ENCODE peak calls at places on chromosome 4, in ten cellular contexts. Z is CD4-positive, alpha-beta T cell; N is H7; V is adipocyte; K is CD8-positive, alpha-beta T cell; Y is cardiac muscle cell; G is CD4-positive, CD25-positive, alpha-beta regulatory T cell; F is prostate gland; I is tibial artery; X is ovary. Q is an unnamed sample.

GRCh38 chr4:1862055-1862911 is 6.3 kb upstream of the LETM1 start:
- DNase-seq in Z (no peak), N (peak; percentile 85), V (no peak), K (peak; percentile 16), Y (no peak), G (no peak), F (no peak), I (no peak), X (no peak), Q (no peak)

GRCh38 chr4:176539785-176540175 is 220.0 kb downstream of the SPCS3 start:
- DNase-seq in Z (no peak), N (no peak), V (peak; percentile 23), K (no peak), Y (no peak), G (no peak), F (no peak), I (no peak), X (no peak), Q (no peak)

GRCh38 chr4:158322119-158322518 is 111.8 kb downstream of the TMEM144 start:
- DNase-seq in Z (no peak), N (no peak), V (no peak), K (no peak), Y (no peak), G (no peak), F (no peak), I (no peak), X (no peak), Q (no peak)

GRCh38 chr4:188550296-188550695 is 411.1 kb downstream of the TRIML1 start:
- DNase-seq in Z (no peak), N (no peak), V (no peak), K (no peak), Y (no peak), G (no peak), F (no peak), I (no peak), X (no peak), Q (no peak)

GRCh38 chr4:126533176-126533575 is 1099.6 kb upstream of the INTU start:
- DNase-seq in Z (no peak), N (no peak), V (peak; percentile 40), K (no peak), Y (no peak), G (no peak), F (no peak), I (no peak), X (no peak), Q (no peak)

GRCh38 chr4:128141866-128142265 is 80.8 kb downstream of the LARP1B start:
- DNase-seq in Z (no peak), N (no peak), V (no peak), K (no peak), Y (no peak), G (no peak), F (no peak), I (no peak), X (no peak), Q (no peak)

GRCh38 chr4:177163532-177163931 is 146.1 kb upstream of the NEIL3 start:
- DNase-seq in Z (no peak), N (no peak), V (no peak), K (no peak), Y (no peak), G (no peak), F (no peak), I (no peak), X (no peak), Q (no peak)

GRCh38 chr4:144611850-144612249 is 34.1 kb upstream of the HHIP start:
- DNase-seq in Z (no peak), N (peak; percentile 62), V (no peak), K (no peak), Y (peak; percentile 11), G (no peak), F (no peak), I (no peak), X (no peak), Q (no peak)

GRCh38 chr4:108148316-108148715 is 20.4 kb downstream of the LEF1 start:
- DNase-seq in Z (peak; percentile 62), N (no peak), V (no peak), K (peak; percentile 54), Y (no peak), G (no peak), F (no peak), I (no peak), X (no peak), Q (no peak)

GRCh38 chr4:108144451-108144850 is 24.3 kb downstream of the LEF1 start:
- DNase-seq in Z (no peak), N (no peak), V (no peak), K (peak; percentile 38), Y (no peak), G (no peak), F (no peak), I (no peak), X (no peak), Q (no peak)

GRCh38 chr4:108143515-108143914 is 25.2 kb downstream of the LEF1 start:
- DNase-seq in Z (no peak), N (peak; percentile 23), V (no peak), K (peak; percentile 23), Y (no peak), G (no peak), F (no peak), I (no peak), X (no peak), Q (peak; percentile 9)

GRCh38 chr4:108146819-108147218 is 21.9 kb downstream of the LEF1 start:
- DNase-seq in Z (no peak), N (peak; percentile 39), V (no peak), K (no peak), Y (no peak), G (no peak), F (no peak), I (no peak), X (no peak), Q (no peak)

DNA sequence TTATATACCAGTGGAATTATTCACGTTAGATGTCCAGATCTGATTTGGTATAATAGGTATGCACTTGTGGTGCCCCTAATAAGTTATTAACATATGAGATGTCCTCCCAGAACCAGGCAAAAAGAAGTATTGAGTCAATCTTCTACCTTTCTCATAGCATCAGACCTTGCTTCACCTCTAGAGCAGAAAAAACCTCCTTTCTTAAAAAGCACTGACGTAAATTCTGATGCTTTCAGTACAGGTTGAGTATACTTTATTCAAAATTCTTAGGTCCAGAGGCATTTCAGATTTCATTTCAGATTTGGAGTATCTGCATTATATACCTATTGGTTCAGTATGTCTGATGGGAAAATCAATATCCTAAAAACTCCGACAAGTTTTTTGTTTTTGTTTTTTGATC is 22.4 kb downstream of the LEF1 start:
- DNase-seq in Z (no peak), N (no peak), V (no peak), K (no peak), Y (no peak), G (no peak), F (no peak), I (no peak), X (no peak), Q (no peak)
- H3K27me3 ChIP-seq in Z (no peaks in the 10 kb centered on the region), N (no peaks in the 10 kb centered on the region), V (peaks cover 3% of the 10 kb centered on the region), K (no peaks in the 10 kb centered on the region), Y (no peaks in the 10 kb centered on the region), G (no peaks in the 10 kb centered on the region), F (no peaks in the 10 kb centered on the region), I (no peaks in the 10 kb centered on the region), X (no peaks in the 10 kb centered on the region), Q (no peaks in the 10 kb centered on the region)

GRCh38 chr4:106864231-106864630 is 171.9 kb downstream of the DKK2 start:
- DNase-seq in Z (no peak), N (no peak), V (peak; percentile 80), K (no peak), Y (no peak), G (no peak), F (no peak), I (no peak), X (no peak), Q (no peak)
- H3K27me3 ChIP-seq in Z (no peaks in the 10 kb centered on the region), N (no peaks in the 10 kb centered on the region), V (no peaks in the 10 kb centered on the region), K (no peaks in the 10 kb centered on the region), Y (no peaks in the 10 kb centered on the region), G (no peaks in the 10 kb centered on the region), F (no peaks in the 10 kb centered on the region), I (no peaks in the 10 kb centered on the region), X (no peaks in the 10 kb centered on the region), Q (no peaks in the 10 kb centered on the region)

GRCh38 chr4:7195546-7196282 is 3.4 kb downstream of the SORCS2 start:
- DNase-seq in Z (no peak), N (peak; percentile 23), V (peak; percentile 75), K (no peak), Y (no peak), G (no peak), F (no peak), I (peak; percentile 18), X (no peak), Q (no peak)

GRCh38 chr4:7193040-7193958 is 961 bp downstream of the SORCS2 start:
- DNase-seq in Z (no peak), N (peak; percentile 78), V (peak; percentile 52), K (no peak), Y (peak; percentile 54), G (no peak), F (no peak), I (no peak), X (peak; percentile 52), Q (peak; percentile 55)

GRCh38 chr4:7195138-7195510 is 2.8 kb downstream of the SORCS2 start:
- DNase-seq in Z (no peak), N (peak; percentile 17), V (no peak), K (no peak), Y (no peak), G (no peak), F (no peak), I (no peak), X (no peak), Q (no peak)

GRCh38 chr4:7196283-7196651 is 3.9 kb downstream of the SORCS2 start:
- DNase-seq in Z (no peak), N (no peak), V (no peak), K (no peak), Y (no peak), G (no peak), F (no peak), I (peak; percentile 12), X (no peak), Q (no peak)

DNA sequence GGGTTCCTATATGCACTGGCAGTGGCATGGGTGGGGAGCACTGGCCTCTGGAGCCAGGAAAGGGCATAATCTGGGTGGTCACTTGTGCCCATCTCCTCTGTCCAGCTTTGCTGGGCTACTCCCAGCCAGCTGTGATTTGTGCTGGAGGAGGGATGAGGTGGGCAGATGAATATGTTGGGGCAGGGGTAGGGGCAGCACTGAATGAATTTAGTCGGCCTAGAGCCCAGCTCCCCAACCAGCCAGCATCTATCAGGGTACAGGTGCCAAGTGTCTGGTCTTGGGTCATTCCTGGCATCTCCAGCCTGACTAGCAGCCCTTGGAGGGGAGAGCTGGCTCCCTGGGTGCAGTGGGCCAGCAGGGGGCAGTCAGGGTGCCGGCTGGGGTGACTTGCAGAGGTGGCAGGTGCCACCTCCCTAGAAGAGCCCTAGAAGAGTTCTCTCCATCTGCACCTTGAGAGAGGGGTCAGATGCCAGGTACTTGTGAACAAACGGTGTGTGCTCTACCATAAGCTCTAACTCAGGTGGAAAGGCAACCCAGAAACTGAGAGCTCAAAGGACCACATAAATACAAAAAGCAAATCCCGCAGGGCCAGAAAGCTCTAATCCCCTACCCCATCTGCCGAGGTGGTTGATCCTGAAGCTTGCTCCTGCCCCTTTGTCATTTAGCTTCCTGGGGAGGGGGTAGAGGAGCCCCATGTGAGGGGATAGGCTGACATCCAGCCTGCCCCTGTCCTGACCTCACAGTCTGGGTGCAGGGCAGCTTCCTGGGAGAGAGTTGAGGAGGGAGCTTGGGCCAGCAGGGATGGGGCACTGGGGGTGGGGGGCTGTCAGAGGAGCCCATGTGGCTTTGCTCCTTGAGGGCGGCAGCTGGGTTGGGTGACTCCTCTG is 2.2 kb downstream of the SORCS2 start:
- DNase-seq in Z (no peak), N (peak; percentile 65), V (peak; percentile 51), K (no peak), Y (peak; percentile 54), G (no peak), F (no peak), I (peak; percentile 20), X (no peak), Q (peak; percentile 85)
- H3K27me3 ChIP-seq in Z (peaks cover 58% of the 10 kb centered on the region), N (peaks cover 23% of the 10 kb centered on the region), V (peaks cover 17% of the 10 kb centered on the region), K (peaks cover 10% of the 10 kb centered on the region), Y (peaks cover 56% of the 10 kb centered on the region), G (peaks cover 4% of the 10 kb centered on the region), F (peaks cover 11% of the 10 kb centered on the region), I (no peaks in the 10 kb centered on the region), X (no peaks in the 10 kb centered on the region), Q (no peaks in the 10 kb centered on the region)

DNA sequence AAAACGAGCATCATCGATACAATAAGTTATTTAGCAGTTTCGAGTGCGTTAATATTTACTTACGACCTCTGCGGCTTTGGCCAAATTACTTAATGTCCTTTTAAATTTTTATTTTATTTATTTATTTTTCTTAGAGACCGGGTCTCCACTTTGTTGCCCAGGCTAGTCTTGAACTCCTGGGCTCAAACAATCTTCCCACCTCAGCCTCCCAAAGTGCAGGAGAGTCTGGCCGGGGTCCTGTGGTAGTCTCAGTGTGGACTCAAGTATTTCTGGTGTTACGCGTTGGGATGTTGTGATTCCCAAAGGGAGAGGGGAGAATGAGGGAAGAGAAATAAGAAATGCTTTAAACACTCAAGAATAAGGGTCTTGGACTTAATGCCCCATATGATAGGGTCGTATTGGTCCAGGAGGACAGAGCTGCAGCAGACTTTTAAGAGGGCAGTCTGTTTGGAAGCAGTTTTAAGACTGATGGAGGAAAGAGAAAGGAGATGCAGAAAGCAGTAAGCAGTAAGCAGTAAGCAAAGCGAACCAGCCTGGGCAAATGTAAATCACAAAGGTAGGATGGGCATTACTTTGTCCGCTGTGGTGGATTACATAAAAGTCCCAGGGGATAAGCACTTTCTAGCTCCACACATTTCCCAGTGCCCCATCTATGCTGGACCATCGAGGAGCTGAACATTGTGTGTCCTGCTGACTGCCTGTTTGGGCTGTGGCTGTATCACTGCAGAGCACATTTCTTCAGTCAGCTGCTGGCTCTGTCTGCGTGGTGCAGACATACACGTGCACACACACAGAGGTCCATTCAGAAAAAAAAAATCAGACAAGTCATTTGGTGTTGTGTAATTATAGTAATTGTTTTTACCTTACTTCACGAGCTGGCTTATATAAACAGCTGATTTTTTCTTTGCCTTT is 767 bp upstream of the PDLIM3 start:
- DNase-seq in Z (no peak), N (peak; percentile 30), V (peak; percentile 49), K (no peak), Y (no peak), G (no peak), F (no peak), I (peak; percentile 86), X (peak; percentile 62), Q (peak; percentile 32)
- H3K27me3 ChIP-seq in Z (peaks cover 68% of the 10 kb centered on the region), N (peaks cover 31% of the 10 kb centered on the region), V (peaks cover 38% of the 10 kb centered on the region), K (no peaks in the 10 kb centered on the region), Y (peaks cover 21% of the 10 kb centered on the region), G (peaks cover 29% of the 10 kb centered on the region), F (no peaks in the 10 kb centered on the region), I (no peaks in the 10 kb centered on the region), X (no peaks in the 10 kb centered on the region), Q (no peaks in the 10 kb centered on the region)

Q was measured in thyroid gland.